ENCODE peak calls at places on chromosomes 5 and 9, in five cellular contexts. N is adrenal gland, W is ovary, H is OCI-LY7, K is psoas muscle. Z is an unnamed sample.

GRCh38 chr9:129720181-129720864 is 32.5 kb downstream of the PTGES start:
- DNase-seq in N (no peak), W (no peak), H (no peak), K (no peak), Z (no peak)

GRCh38 chr9:137429974-137430722 is 7.0 kb downstream of the NOXA1 start:
- DNase-seq in N (no peak), W (peak; percentile 64), H (peak; percentile 39), K (peak; percentile 61), Z (no peak)

GRCh38 chr5:138974227-138975063 is 99.3 kb upstream of the LRRTM2 start:
- DNase-seq in N (peak; percentile 57), W (peak; percentile 75), H (no peak), K (no peak), Z (peak; percentile 84)

GRCh38 chr5:124301850-124302249 is 444.6 kb downstream of the ZNF608 start:
- DNase-seq in N (no peak), W (no peak), H (no peak), K (no peak), Z (no peak)

GRCh38 chr5:27208051-27208450 is 169.7 kb upstream of the CDH9 start:
- DNase-seq in N (no peak), W (no peak), H (no peak), K (no peak), Z (no peak)

GRCh38 chr5:177431317-177432142 is 5.1 kb downstream of the GRK6 start:
- DNase-seq in N (no peak), W (no peak), H (peak; percentile 91), K (peak; percentile 63), Z (peak; percentile 80)

GRCh38 chr9:88420227-88420626 is 32.0 kb downstream of the SPIN1 start:
- DNase-seq in N (no peak), W (no peak), H (no peak), K (no peak), Z (no peak)

GRCh38 chr9:26375448-26375847 is 517.2 kb downstream of the CAAP1 start:
- DNase-seq in N (no peak), W (no peak), H (no peak), K (no peak), Z (no peak)

GRCh38 chr5:149125386-149125891 is 15.9 kb upstream of the ABLIM3 start:
- DNase-seq in N (no peak), W (no peak), H (no peak), K (no peak), Z (no peak)

GRCh38 chr5:72206160-72206559 is 98.9 kb downstream of the MAP1B start:
- DNase-seq in N (no peak), W (no peak), H (no peak), K (no peak), Z (no peak)

GRCh38 chr9:100911273-100911672 is 117.3 kb upstream of the PLPPR1 start:
- DNase-seq in N (no peak), W (no peak), H (no peak), K (no peak), Z (no peak)

GRCh38 chr9:128068656-128069221 is 707 bp downstream of the SLC25A25 start:
- DNase-seq in N (peak; percentile 49), W (peak; percentile 64), H (peak; percentile 18), K (no peak), Z (no peak)

GRCh38 chr5:109961755-109962154 is 272.0 kb downstream of the MAN2A1 start:
- DNase-seq in N (no peak), W (no peak), H (no peak), K (no peak), Z (no peak)

GRCh38 chr5:122129332-122129731 is at the start of gene ZNF474:
- DNase-seq in N (no peak), W (no peak), H (no peak), K (no peak), Z (peak; percentile 47)

GRCh38 chr5:179221196-179221876 is 123.9 kb downstream of the ADAMTS2 start:
- DNase-seq in N (no peak), W (no peak), H (no peak), K (no peak), Z (no peak)

GRCh38 chr5:88555658-88556057 is 287.0 kb upstream of the TMEM161B start:
- DNase-seq in N (no peak), W (no peak), H (no peak), K (no peak), Z (no peak)

GRCh38 chr5:172782169-172783039 is 11.4 kb upstream of the DUSP1 start:
- DNase-seq in N (peak; percentile 2), W (no peak), H (no peak), K (no peak), Z (no peak)

GRCh38 chr5:61020415-61020814 is 75.4 kb downstream of the NDUFAF2 start:
- DNase-seq in N (no peak), W (no peak), H (no peak), K (no peak), Z (peak; percentile 17)

GRCh38 chr5:16628376-16628775 is 11.6 kb upstream of the RETREG1 start:
- DNase-seq in N (no peak), W (no peak), H (no peak), K (no peak), Z (no peak)

GRCh38 chr5:127518319-127518621 is 830 bp downstream of the PRRC1 start:
- DNase-seq in N (no peak), W (no peak), H (peak; percentile 73), K (no peak), Z (no peak)

GRCh38 chr5:141963706-141964105 is 5.2 kb upstream of the RNF14 start:
- DNase-seq in N (no peak), W (no peak), H (no peak), K (no peak), Z (no peak)

DNA sequence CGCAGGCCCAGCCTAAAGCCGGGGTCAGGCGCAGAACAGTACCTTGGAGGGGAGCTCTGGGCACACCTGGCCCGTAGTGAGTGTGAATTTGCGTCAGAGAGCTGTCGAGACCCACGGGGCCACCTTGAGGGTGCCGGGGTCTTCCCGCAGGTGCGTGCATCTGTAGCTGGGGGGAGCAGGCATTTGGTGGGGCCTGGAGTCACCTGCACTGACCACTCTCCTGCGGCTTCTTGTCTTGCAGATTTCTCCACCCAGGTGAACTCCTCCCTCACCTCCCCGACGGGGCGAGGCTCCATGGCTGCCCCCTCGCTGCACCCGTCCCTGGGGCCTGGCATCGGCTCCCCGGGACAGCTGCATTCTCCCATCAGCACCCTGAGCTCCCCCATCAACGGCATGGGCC is 75.1 kb downstream of the RXRA start:
- DNase-seq in N (no peak), W (no peak), H (no peak), K (no peak), Z (no peak)
- H3K4me1 ChIP-seq in N (peaks cover 29% of the 10 kb centered on the region), W (peaks cover 24% of the 10 kb centered on the region), H (peaks cover 21% of the 10 kb centered on the region), K (peaks cover 74% of the 10 kb centered on the region), Z (peaks cover 61% of the 10 kb centered on the region)

DNA sequence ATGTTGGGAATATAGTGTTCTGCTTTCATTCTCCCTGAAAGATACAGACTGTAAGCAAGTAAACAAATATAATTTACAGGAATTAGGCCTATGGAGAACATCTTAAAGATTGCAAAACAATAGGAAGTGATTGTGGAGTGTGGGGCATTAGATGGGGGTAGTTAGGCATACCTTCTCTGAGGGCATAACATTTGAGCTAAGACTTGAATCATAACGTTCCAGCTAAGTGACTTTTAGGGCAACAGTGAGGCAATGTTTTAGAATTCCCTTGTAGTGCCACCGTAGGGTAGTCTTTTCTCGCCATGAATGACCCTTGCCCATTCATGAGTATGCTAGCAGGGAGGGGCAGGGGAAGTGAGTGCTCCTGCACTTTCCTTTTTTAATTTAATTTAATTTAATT is 173.3 kb downstream of the SPATA31D1 start:
- DNase-seq in N (no peak), W (no peak), H (no peak), K (no peak), Z (no peak)
- H3K4me3 ChIP-seq in N (no peak overlapping the region), W (no peak overlapping the region), H (no peak overlapping the region), K (no peak overlapping the region), Z (no peak overlapping the region)

GRCh38 chr9:86093788-86094555 is 5.4 kb downstream of the GOLM1 start:
- DNase-seq in N (no peak), W (no peak), H (no peak), K (no peak), Z (no peak)
- H3K27ac ChIP-seq in N (no peak overlapping the region), W (no peak overlapping the region), H (no peak overlapping the region), K (no peak overlapping the region), Z (no peak overlapping the region)

GRCh38 chr5:151062405-151063135 is 18.3 kb downstream of the TNIP1 start:
- DNase-seq in N (no peak), W (no peak), H (no peak), K (peak; percentile 33), Z (no peak)

GRCh38 chr5:151058891-151059611 is 21.8 kb downstream of the TNIP1 start:
- DNase-seq in N (no peak), W (no peak), H (peak; percentile 34), K (peak; percentile 36), Z (no peak)

GRCh38 chr5:151058301-151058700 is 22.5 kb downstream of the TNIP1 start:
- DNase-seq in N (no peak), W (no peak), H (no peak), K (peak; percentile 25), Z (peak; percentile 10)

GRCh38 chr5:151063136-151063544 is 17.7 kb downstream of the TNIP1 start:
- DNase-seq in N (peak; percentile 91), W (no peak), H (no peak), K (no peak), Z (peak; percentile 57)

GRCh38 chr5:151060742-151061141 is 20.1 kb downstream of the TNIP1 start:
- DNase-seq in N (no peak), W (no peak), H (no peak), K (peak; percentile 75), Z (peak; percentile 69)
- H3K4me1 ChIP-seq in N (peaks cover 41% of the 10 kb centered on the region), W (peaks cover 17% of the 10 kb centered on the region), H (peaks cover 24% of the 10 kb centered on the region), K (peaks cover 67% of the 10 kb centered on the region), Z (peaks cover 15% of the 10 kb centered on the region)

DNA sequence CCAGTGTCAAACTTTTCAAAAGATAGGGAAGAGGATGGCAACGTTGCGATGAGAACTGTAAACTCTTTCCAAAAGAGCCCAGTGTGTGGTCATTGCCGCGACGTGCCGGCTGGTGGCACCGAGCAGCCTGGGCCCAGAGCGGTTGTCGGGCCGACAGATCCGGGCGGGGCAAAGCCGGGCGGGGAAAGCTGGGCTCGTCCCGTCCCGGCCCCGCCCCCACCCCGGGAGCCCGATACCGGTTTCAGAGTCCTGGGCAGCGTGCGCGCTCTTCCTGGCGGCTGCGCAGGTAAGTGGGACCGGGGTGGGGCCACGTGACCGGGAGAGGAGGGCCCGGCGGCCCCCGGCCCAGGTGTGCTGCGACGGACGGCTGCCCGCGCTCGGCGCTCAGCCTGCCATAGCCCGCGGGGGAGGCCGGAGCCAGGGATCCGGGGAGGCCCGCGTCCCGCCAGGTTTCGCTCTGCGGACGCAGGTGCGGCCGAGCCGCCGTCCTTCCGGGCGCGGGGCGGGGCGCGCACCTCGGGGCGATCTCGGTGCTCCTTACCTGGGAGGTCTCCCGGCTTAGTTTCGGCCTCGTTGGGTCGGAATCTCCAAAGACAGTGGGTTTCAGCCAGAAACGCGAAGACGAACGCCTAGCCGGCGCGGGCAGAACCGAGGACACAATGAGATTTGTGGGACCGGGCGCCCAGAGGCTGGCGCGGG is at the start of gene MARVELD2:
- DNase-seq in N (peak; percentile 67), W (peak; percentile 37), H (no peak), K (peak; percentile 60), Z (peak; percentile 57)
- H3K4me3 ChIP-seq in N (no peak within 1 kb of the TSS), W (peak within 1 kb of the TSS; percentile 38), H (no peak within 1 kb of the TSS), K (peak within 1 kb of the TSS; percentile 56), Z (peak within 1 kb of the TSS; percentile 67)

GRCh38 chr5:65916636-65917035 is 9.7 kb upstream of the ERBIN start:
- DNase-seq in N (no peak), W (no peak), H (no peak), K (no peak), Z (no peak)

GRCh38 chr5:65914644-65915196 is 11.7 kb upstream of the ERBIN start:
- DNase-seq in N (no peak), W (no peak), H (no peak), K (no peak), Z (no peak)

GRCh38 chr5:65916066-65916465 is 10.3 kb upstream of the ERBIN start:
- DNase-seq in N (no peak), W (no peak), H (no peak), K (no peak), Z (no peak)

GRCh38 chr5:65912311-65912710 is 14.1 kb upstream of the ERBIN start:
- DNase-seq in N (no peak), W (no peak), H (no peak), K (no peak), Z (no peak)

GRCh38 chr5:65913519-65913918 is 12.9 kb upstream of the ERBIN start:
- DNase-seq in N (no peak), W (no peak), H (no peak), K (no peak), Z (no peak)
- H3K27ac ChIP-seq in N (no peak overlapping the region), W (no peak overlapping the region), H (no peak overlapping the region), K (no peak overlapping the region), Z (no peak overlapping the region)